ENCODE peak calls at places on chromosomes 4 and X, in five cellular contexts. N, J, Z, C and W are unnamed samples.

GRCh38 chrX:24099394-24099793 is 44.6 kb downstream of the EIF2S3 start:
- DNase-seq in J (no peak), N (no peak), Z (no peak), C (no peak), W (no peak)

GRCh38 chrX:80431502-80431832 is 11.2 kb downstream of the TENT5D start:
- DNase-seq in N (no peak), C (no peak), J (no peak), Z (no peak), W (no peak)

GRCh38 chr4:10201356-10202223 is 85.0 kb upstream of the WDR1 start:
- DNase-seq in C (no peak), J (no peak), N (no peak), Z (no peak), W (no peak)

GRCh38 chr4:183471960-183472708 is 27.7 kb downstream of the CDKN2AIP start:
- DNase-seq in N (peak; percentile 55), J (peak; percentile 8), Z (peak; percentile 93), C (peak; percentile 71), W (peak; percentile 88)

GRCh38 chr4:82500106-82500738 is 61.6 kb downstream of the TMEM150C start:
- DNase-seq in N (peak; percentile 48), Z (no peak), C (no peak), J (no peak), W (no peak)

GRCh38 chrX:37746268-37746931 is 33.5 kb upstream of the CYBB start:
- DNase-seq in J (peak; percentile 64), C (no peak), N (no peak), Z (no peak), W (no peak)

GRCh38 chr4:147583876-147584275 is 33.3 kb upstream of the TMEM184C start:
- DNase-seq in Z (no peak), C (no peak), J (no peak), N (no peak), W (no peak)

GRCh38 chr4:48585401-48585800 is 95.3 kb downstream of the ZAR1 start:
- DNase-seq in N (no peak), J (no peak), Z (no peak), C (no peak), W (no peak)

GRCh38 chr4:113293043-113293560 is 243.6 kb downstream of the ANK2 start:
- DNase-seq in N (peak; percentile 59), J (no peak), Z (no peak), C (no peak), W (no peak)

GRCh38 chr4:38390962-38391361 is 273.0 kb upstream of the KLF3 start:
- DNase-seq in C (no peak), J (no peak), Z (no peak), N (no peak), W (no peak)

GRCh38 chrX:64152857-64153256 is 52.7 kb downstream of the AMER1 start:
- DNase-seq in J (no peak), N (no peak), C (no peak), Z (no peak), W (no peak)

GRCh38 chr4:2901186-2901585 is 57.5 kb downstream of the ADD1 start:
- DNase-seq in C (no peak), N (no peak), Z (no peak), J (no peak), W (no peak)

GRCh38 chrX:154485150-154486051 is 1.0 kb downstream of the UBL4A start:
- DNase-seq in N (no peak), J (no peak), Z (peak; percentile 16), C (no peak), W (peak; percentile 65)

GRCh38 chr4:157265281-157265680 is 44.8 kb downstream of the GRIA2 start:
- DNase-seq in N (peak; percentile 49), J (no peak), C (no peak), Z (no peak), W (no peak)

GRCh38 chrX:120839506-120839905 is 36.2 kb downstream of the CT47B1 start:
- DNase-seq in Z (no peak), C (no peak), J (no peak), N (peak; percentile 15), W (no peak)

GRCh38 chrX:26918633-26919032 is 544.5 kb downstream of the PPP4R3C start:
- DNase-seq in C (no peak), Z (no peak), N (no peak), J (no peak), W (no peak)

GRCh38 chr4:167419468-167420133 is 185.3 kb upstream of the SPOCK3 start:
- DNase-seq in N (no peak), Z (no peak), J (no peak), C (no peak), W (no peak)

GRCh38 chrX:43813898-43814297 is 68.4 kb downstream of the MAOB start:
- DNase-seq in Z (peak; percentile 25), C (no peak), N (no peak), J (no peak), W (no peak)

GRCh38 chrX:72634321-72634720 is 61.7 kb upstream of the HDAC8 start:
- DNase-seq in J (no peak), N (no peak), Z (no peak), C (no peak), W (no peak)

GRCh38 chr4:74546020-74546419 is 101.1 kb downstream of the AREG start:
- DNase-seq in J (no peak), N (no peak), C (no peak), Z (no peak), W (no peak)

GRCh38 chr4:10034612-10035104 is 13.4 kb upstream of the SLC2A9 start:
- DNase-seq in C (no peak), Z (no peak), J (no peak), N (no peak), W (no peak)

GRCh38 chr4:6332042-6332668 is 62.5 kb downstream of the WFS1 start:
- DNase-seq in Z (no peak), N (no peak), J (no peak), C (peak; percentile 48), W (no peak)

GRCh38 chrX:154724999-154725756 is 25.7 kb downstream of the GAB3 start:
- DNase-seq in J (no peak), N (no peak), C (no peak), Z (no peak), W (no peak)

GRCh38 chrX:147183161-147183560 is 368.6 kb upstream of the CXorf51A start:
- DNase-seq in N (no peak), Z (no peak), C (no peak), J (no peak), W (no peak)

GRCh38 chr4:532588-533317 is 33.7 kb downstream of the PIGG start:
- DNase-seq in C (no peak), N (no peak), J (no peak), Z (no peak), W (no peak)

GRCh38 chr4:6221851-6222760 is 21.8 kb upstream of the JAKMIP1 start:
- DNase-seq in Z (peak; percentile 35), N (no peak), J (no peak), C (peak; percentile 70), W (no peak)

GRCh38 chr4:160811956-160812355 is 1351.8 kb downstream of the FSTL5 start:
- DNase-seq in C (no peak), J (no peak), N (no peak), Z (no peak), W (no peak)
- TF ChIP-seq CTCF in C (peak; percentile 31), J (no peak), N (no peak), Z (no peak), W (peak; percentile 51)

DNA sequence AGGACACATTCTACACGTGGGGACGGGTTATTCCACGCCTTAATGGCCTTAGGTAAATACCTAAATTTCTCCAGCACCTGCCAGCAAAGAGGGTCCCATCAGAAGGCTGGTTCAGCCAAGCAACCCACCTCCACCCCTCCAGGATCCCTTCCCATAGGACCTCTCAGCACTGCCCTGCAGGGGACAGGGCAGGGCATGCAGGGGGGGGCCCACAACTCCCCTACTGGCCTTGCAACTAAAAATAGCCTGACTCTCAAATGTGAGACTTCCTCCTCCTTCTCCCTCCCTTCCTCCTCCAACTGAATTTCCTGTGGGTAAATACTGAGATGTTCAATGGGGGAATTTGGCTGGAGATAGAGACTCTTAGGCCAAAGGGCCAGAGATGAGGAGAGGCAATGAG is 6.3 kb downstream of the LAS1L start:
- DNase-seq in J (no peak), C (no peak), Z (no peak), N (no peak), W (no peak)
- TF ChIP-seq CTCF in J (no peak), C (no peak), Z (no peak), N (no peak), W (no peak)

DNA sequence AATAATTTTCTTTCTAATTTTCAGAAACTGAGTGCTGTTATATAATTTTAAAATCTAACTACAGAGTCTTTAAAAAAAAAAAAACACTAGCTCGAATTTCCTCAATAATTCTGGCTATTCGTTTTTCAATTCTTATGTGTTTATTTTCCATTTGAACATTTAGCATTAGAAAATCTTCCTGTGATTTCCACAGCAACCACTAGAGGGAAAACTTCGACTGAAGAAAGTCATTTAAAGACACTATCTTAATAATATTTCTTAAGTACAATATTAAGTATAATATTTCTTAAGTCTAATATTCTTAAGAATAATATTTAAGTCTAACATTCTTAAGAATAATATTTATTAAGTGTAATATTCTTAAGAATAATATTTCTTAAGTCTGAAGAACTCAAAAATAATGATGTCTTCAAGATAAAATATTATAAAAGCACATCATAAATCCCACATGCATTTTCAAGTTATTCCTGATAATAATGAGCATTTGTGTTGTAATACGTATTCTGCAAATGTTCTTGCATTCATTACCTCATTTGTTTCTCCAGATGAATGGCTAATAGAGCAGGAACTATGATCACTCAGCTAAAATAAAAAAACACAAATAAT is 118.4 kb upstream of the WDR17 start:
- DNase-seq in N (peak; percentile 18), C (no peak), J (no peak), Z (no peak), W (no peak)
- TF ChIP-seq CTCF in N (peak; percentile 51), C (peak; percentile 81), J (peak; percentile 41), Z (peak; percentile 52), W (peak; percentile 91)

DNA sequence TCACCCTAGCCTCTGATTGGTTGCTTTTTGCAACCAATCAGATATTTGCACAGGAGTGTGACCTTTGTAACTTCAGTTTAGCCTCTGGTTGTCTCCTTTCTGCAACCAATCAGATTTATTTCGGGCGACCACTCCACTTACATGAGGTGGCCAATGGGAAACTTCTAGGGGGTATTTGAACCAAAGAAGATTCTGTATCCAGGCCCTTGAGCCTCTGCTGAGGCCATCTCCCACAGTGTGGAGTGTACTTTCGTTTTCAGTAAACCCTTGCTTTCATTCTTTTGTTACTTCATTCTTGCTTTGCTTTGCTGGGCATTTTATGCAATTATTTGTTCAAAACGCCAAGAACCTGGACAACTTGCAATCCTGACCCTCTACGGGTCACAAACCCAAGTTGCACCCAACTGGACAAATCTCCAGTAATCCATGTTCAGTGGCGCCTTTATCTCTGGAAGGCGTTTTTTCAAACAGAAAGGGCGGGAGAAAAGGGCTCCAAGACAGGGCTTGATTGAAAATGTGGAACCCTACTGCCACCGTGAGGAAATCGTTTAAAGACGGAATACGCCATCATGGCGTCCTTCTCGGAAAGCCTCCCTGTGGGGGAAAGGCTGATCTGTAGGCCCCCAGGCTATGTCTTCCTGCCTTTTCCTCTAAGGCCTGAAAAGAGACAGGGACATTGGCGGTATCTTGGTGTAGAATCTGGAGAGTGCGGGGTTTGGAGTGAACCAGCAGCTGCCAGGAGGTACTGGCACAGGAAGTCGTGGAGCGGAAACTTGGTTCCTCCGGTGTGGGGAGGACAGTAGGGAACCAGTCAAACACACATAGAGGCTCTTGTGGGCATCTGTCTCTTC is 184.6 kb downstream of the OR13H1 start:
- DNase-seq in Z (peak; percentile 92), C (no peak), N (no peak), J (no peak), W (no peak)
- TF ChIP-seq CTCF in Z (peak; percentile 49), C (no peak), N (no peak), J (no peak), W (no peak)